ENCODE peak calls at places on chromosomes 5 and 9, in eight cellular contexts. Z is cardiac muscle cell, T is HCEC 1CT, E is mucosa of gallbladder, F is hypothalamus, R is posterior cingulate gyrus, B is RPMI7951, W is endothelial cell. Y is an unnamed sample.

GRCh38 chr5:41925555-41925946 is 470 bp downstream of the FBXO4 start:
- DNase-seq in Z (peak), T (peak), E (peak), F (peak), R (no peak), B (peak), W (peak), Y (no peak)

GRCh38 chr5:126234563-126235195 is 188.5 kb upstream of the GRAMD2B start:
- DNase-seq in Z (peak), T (peak), E (no peak), F (no peak), R (no peak), B (peak), W (peak), Y (no peak)

GRCh38 chr5:95141141-95141540 is 143.8 kb downstream of the MCTP1 start:
- DNase-seq in Z (no peak), T (no peak), E (no peak), F (no peak), R (no peak), B (no peak), W (no peak), Y (no peak)

GRCh38 chr5:116881921-116882531 is 307.4 kb upstream of the SEMA6A start:
- DNase-seq in Z (no peak), T (no peak), E (no peak), F (no peak), R (no peak), B (no peak), W (no peak), Y (no peak)

GRCh38 chr5:44660251-44660650 is 148.5 kb upstream of the MRPS30 start:
- DNase-seq in Z (no peak), T (peak), E (no peak), F (no peak), R (no peak), B (no peak), W (no peak), Y (no peak)

GRCh38 chr9:110443878-110444245 is 106.2 kb upstream of the TXNDC8 start:
- DNase-seq in Z (peak), T (peak), E (no peak), F (no peak), R (no peak), B (peak), W (no peak), Y (no peak)

GRCh38 chr9:109556061-109556460 is 58.0 kb upstream of the PTPN3 start:
- DNase-seq in Z (no peak), T (no peak), E (no peak), F (no peak), R (no peak), B (peak), W (peak), Y (no peak)

GRCh38 chr9:117415584-117415937 is 704 bp upstream of the ASTN2 start:
- DNase-seq in Z (no peak), T (no peak), E (no peak), F (no peak), R (no peak), B (no peak), W (peak), Y (no peak)

GRCh38 chr5:173459225-173459624 is 131.0 kb upstream of the STC2 start:
- DNase-seq in Z (peak), T (no peak), E (no peak), F (no peak), R (no peak), B (no peak), W (no peak), Y (no peak)

GRCh38 chr9:95197692-95198271 is 119.7 kb downstream of the FANCC start:
- DNase-seq in Z (peak), T (no peak), E (no peak), F (no peak), R (no peak), B (peak), W (no peak), Y (no peak)

GRCh38 chr5:151257731-151258715 is 5.0 kb downstream of the GM2A start:
- DNase-seq in Z (no peak), T (peak), E (no peak), F (no peak), R (no peak), B (no peak), W (no peak), Y (peak)

GRCh38 chr9:83680233-83680632 is 27.5 kb downstream of the UBQLN1 start:
- DNase-seq in Z (no peak), T (no peak), E (no peak), F (no peak), R (no peak), B (no peak), W (no peak), Y (no peak)

GRCh38 chr5:17860660-17861315 is 226.5 kb downstream of the TAF11L14 start:
- DNase-seq in Z (no peak), T (no peak), E (no peak), F (no peak), R (no peak), B (no peak), W (no peak), Y (no peak)

GRCh38 chr5:9851458-9851857 is 221.3 kb upstream of the TAS2R1 start:
- DNase-seq in Z (peak), T (peak), E (no peak), F (no peak), R (no peak), B (peak), W (no peak), Y (no peak)

GRCh38 chr5:159916841-159917761 is 819 bp downstream of the ADRA1B start:
- DNase-seq in Z (no peak), T (no peak), E (no peak), F (no peak), R (no peak), B (no peak), W (no peak), Y (no peak)

GRCh38 chr5:112267231-112267630 is 151.8 kb downstream of the EPB41L4A start:
- DNase-seq in Z (no peak), T (no peak), E (no peak), F (no peak), R (no peak), B (no peak), W (no peak), Y (no peak)

GRCh38 chr9:16031486-16031885 is 478.6 kb downstream of the CCDC171 start:
- DNase-seq in Z (no peak), T (no peak), E (no peak), F (no peak), R (no peak), B (peak), W (no peak), Y (no peak)

GRCh38 chr5:67003373-67003905 is 193.2 kb downstream of the CD180 start:
- DNase-seq in Z (peak), T (no peak), E (no peak), F (no peak), R (no peak), B (no peak), W (no peak), Y (no peak)

GRCh38 chr9:107263289-107263688 is 19.8 kb upstream of the RAD23B start:
- DNase-seq in Z (no peak), T (no peak), E (no peak), F (no peak), R (no peak), B (no peak), W (no peak), Y (no peak)

GRCh38 chr5:9239626-9240025 is 306.2 kb downstream of the SEMA5A start:
- DNase-seq in Z (peak), T (peak), E (no peak), F (no peak), R (no peak), B (no peak), W (no peak), Y (no peak)

GRCh38 chr5:81901539-81901938 is 70.3 kb upstream of the ATG10 start:
- DNase-seq in Z (no peak), T (no peak), E (no peak), F (no peak), R (no peak), B (no peak), W (no peak), Y (no peak)

GRCh38 chr5:32654427-32654826 is 56.7 kb upstream of the NPR3 start:
- DNase-seq in Z (no peak), T (no peak), E (no peak), F (no peak), R (no peak), B (no peak), W (no peak), Y (no peak)

GRCh38 chr5:140801494-140801841 is 611 bp downstream of the PCDHA3 start:
- DNase-seq in Z (no peak), T (no peak), E (no peak), F (no peak), R (no peak), B (no peak), W (no peak), Y (no peak)

GRCh38 chr9:35598863-35599590 is 6.0 kb upstream of the TESK1 start:
- DNase-seq in Z (no peak), T (no peak), E (peak), F (no peak), R (no peak), B (no peak), W (no peak), Y (peak)

GRCh38 chr9:128920381-128921058 is at the start of gene PHYHD1:
- DNase-seq in Z (peak), T (peak), E (no peak), F (peak), R (peak), B (peak), W (no peak), Y (peak)